ENCODE peak calls at places on chromosomes 13 and 19, in seven cellular contexts. H is right lobe of liver, B is aorta, I is heart left ventricle, U is adrenal gland, X is colonic mucosa, Z is psoas muscle. T is an unnamed sample.

GRCh38 chr13:37175996-37176395 is 70.5 kb upstream of the CSNK1A1L start:
- DNase-seq in H (no peak), B (no peak), I (no peak), U (no peak), X (no peak), Z (no peak), T (no peak)

GRCh38 chr13:110772091-110772984 is 58.8 kb downstream of the ING1 start:
- DNase-seq in H (no peak), B (no peak), I (no peak), U (no peak), X (no peak), Z (no peak), T (no peak)

GRCh38 chr13:44346534-44346933 is 27.1 kb upstream of the SERP2 start:
- DNase-seq in H (no peak), B (no peak), I (no peak), U (no peak), X (no peak), Z (no peak), T (no peak)

GRCh38 chr19:28394705-28395104 is 818.2 kb downstream of the UQCRFS1 start:
- DNase-seq in H (no peak), B (no peak), I (no peak), U (no peak), X (no peak), Z (no peak), T (no peak)

GRCh38 chr19:18251587-18252369 is 22.5 kb downstream of the IQCN start:
- DNase-seq in H (peak; percentile 69), B (peak; percentile 76), I (peak; percentile 65), U (peak; percentile 89), X (peak; percentile 85), Z (peak; percentile 81), T (peak; percentile 57)

GRCh38 chr13:24221007-24221406 is 60.5 kb downstream of the SPATA13 start:
- DNase-seq in H (no peak), B (no peak), I (no peak), U (no peak), X (no peak), Z (no peak), T (no peak)

GRCh38 chr19:16076958-16077611 is 790 bp downstream of the TPM4 start:
- DNase-seq in H (no peak), B (peak; percentile 83), I (peak; percentile 71), U (no peak), X (peak; percentile 78), Z (peak; percentile 67), T (no peak)

GRCh38 chr13:63944896-63945295 is 2529.2 kb upstream of the PCDH20 start:
- DNase-seq in H (no peak), B (no peak), I (no peak), U (no peak), X (no peak), Z (no peak), T (no peak)

GRCh38 chr13:42733046-42733445 is 48.3 kb upstream of the FAM216B start:
- DNase-seq in H (no peak), B (no peak), I (no peak), U (no peak), X (no peak), Z (no peak), T (no peak)

GRCh38 chr19:50357178-50358100 is 8.0 kb downstream of the NAPSA start:
- DNase-seq in H (peak; percentile 84), B (peak; percentile 86), I (peak; percentile 65), U (peak; percentile 91), X (peak; percentile 79), Z (peak; percentile 84), T (peak; percentile 62)

GRCh38 chr13:113730831-113731191 is 28.2 kb upstream of the TMEM255B start:
- DNase-seq in H (no peak), B (peak; percentile 26), I (no peak), U (no peak), X (no peak), Z (no peak), T (no peak)

GRCh38 chr19:23561341-23561740 is 125.7 kb downstream of the ZNF675 start:
- DNase-seq in H (no peak), B (no peak), I (no peak), U (no peak), X (no peak), Z (no peak), T (no peak)

GRCh38 chr13:44438234-44438579 is 64.6 kb downstream of the SERP2 start:
- DNase-seq in H (no peak), B (no peak), I (no peak), U (no peak), X (no peak), Z (no peak), T (no peak)

GRCh38 chr13:25085125-25085742 is 10.7 kb upstream of the PABPC3 start:
- DNase-seq in H (no peak), B (no peak), I (no peak), U (no peak), X (peak; percentile 32), Z (no peak), T (peak; percentile 16)

GRCh38 chr13:24038846-24039330 is 121.6 kb upstream of the SPATA13 start:
- DNase-seq in H (no peak), B (no peak), I (no peak), U (no peak), X (no peak), Z (no peak), T (peak; percentile 47)

GRCh38 chr19:32266453-32266852 is 79.0 kb upstream of the ZNF507 start:
- DNase-seq in H (no peak), B (no peak), I (no peak), U (no peak), X (no peak), Z (no peak), T (no peak)

GRCh38 chr13:37701306-37701705 is 102.7 kb upstream of the POSTN start:
- DNase-seq in H (no peak), B (no peak), I (no peak), U (no peak), X (no peak), Z (no peak), T (no peak)

GRCh38 chr13:110507678-110508381 is 53.7 kb downstream of the RAB20 start:
- DNase-seq in H (peak; percentile 91), B (no peak), I (peak; percentile 46), U (no peak), X (peak; percentile 87), Z (peak; percentile 67), T (no peak)

GRCh38 chr13:69331245-69331644 is 776.4 kb upstream of the ATXN8OS start:
- DNase-seq in H (no peak), B (no peak), I (no peak), U (no peak), X (no peak), Z (no peak), T (no peak)

GRCh38 chr13:100550433-100550832 is 38.2 kb downstream of the GGACT start:
- DNase-seq in H (no peak), B (no peak), I (peak; percentile 25), U (peak; percentile 62), X (peak; percentile 30), Z (peak; percentile 64), T (no peak)

GRCh38 chr19:34316741-34317241 is 48.2 kb upstream of the GPI start:
- DNase-seq in H (no peak), B (no peak), I (no peak), U (peak; percentile 61), X (no peak), Z (no peak), T (no peak)

GRCh38 chr13:33927315-33927714 is 109.4 kb downstream of the RFC3 start:
- DNase-seq in H (no peak), B (no peak), I (no peak), U (no peak), X (no peak), Z (no peak), T (no peak)

GRCh38 chr13:94702181-94703041 is 9.9 kb downstream of the SOX21 start:
- DNase-seq in H (no peak), B (no peak), I (no peak), U (no peak), X (no peak), Z (no peak), T (no peak)

GRCh38 chr13:38686635-38687245 is at the start of gene FREM2:
- DNase-seq in H (no peak), B (no peak), I (no peak), U (peak; percentile 64), X (peak; percentile 79), Z (peak; percentile 66), T (peak; percentile 46)

GRCh38 chr19:45767881-45768643 is 990 bp downstream of the SIX5 start:
- DNase-seq in H (peak; percentile 84), B (peak; percentile 79), I (peak; percentile 71), U (peak; percentile 81), X (peak; percentile 67), Z (peak; percentile 88), T (peak; percentile 73)

GRCh38 chr13:28541966-28542365 is 47.0 kb upstream of the FLT1 start:
- DNase-seq in H (no peak), B (no peak), I (no peak), U (no peak), X (no peak), Z (no peak), T (no peak)

GRCh38 chr19:39390460-39390758 is 497 bp downstream of the PAF1 start:
- DNase-seq in H (no peak), B (no peak), I (no peak), U (peak; percentile 90), X (peak; percentile 77), Z (no peak), T (peak; percentile 75)

GRCh38 chr19:13060964-13061927 is 41.4 kb downstream of the LYL1 start:
- DNase-seq in H (peak; percentile 85), B (peak; percentile 92), I (peak; percentile 85), U (peak; percentile 89), X (peak; percentile 92), Z (peak; percentile 93), T (peak; percentile 81)
- H3K4me1 ChIP-seq in H (peaks cover 22% of the 10 kb centered on the region), B (peaks cover 6% of the 10 kb centered on the region), I (peaks cover 94% of the 10 kb centered on the region), U (peaks cover 29% of the 10 kb centered on the region), X (peaks cover 17% of the 10 kb centered on the region), Z (peaks cover 98% of the 10 kb centered on the region), T (peaks cover 66% of the 10 kb centered on the region)

GRCh38 chr13:20686863-20687579 is 16.5 kb upstream of the IL17D start:
- DNase-seq in H (no peak), B (no peak), I (no peak), U (no peak), X (no peak), Z (no peak), T (no peak)
- H3K4me1 ChIP-seq in H (no peaks in the 10 kb centered on the region), B (no peaks in the 10 kb centered on the region), I (no peaks in the 10 kb centered on the region), U (no peaks in the 10 kb centered on the region), X (no peaks in the 10 kb centered on the region), Z (no peaks in the 10 kb centered on the region), T (no peaks in the 10 kb centered on the region)

GRCh38 chr13:21672811-21673591 is 2.1 kb downstream of the FGF9 start:
- DNase-seq in H (no peak), B (no peak), I (no peak), U (no peak), X (peak; percentile 31), Z (no peak), T (no peak)
- H3K4me1 ChIP-seq in H (peaks cover 52% of the 10 kb centered on the region), B (no peaks in the 10 kb centered on the region), I (peaks cover 3% of the 10 kb centered on the region), U (peaks cover 41% of the 10 kb centered on the region), X (peaks cover 27% of the 10 kb centered on the region), Z (peaks cover 17% of the 10 kb centered on the region), T (no peaks in the 10 kb centered on the region)

DNA sequence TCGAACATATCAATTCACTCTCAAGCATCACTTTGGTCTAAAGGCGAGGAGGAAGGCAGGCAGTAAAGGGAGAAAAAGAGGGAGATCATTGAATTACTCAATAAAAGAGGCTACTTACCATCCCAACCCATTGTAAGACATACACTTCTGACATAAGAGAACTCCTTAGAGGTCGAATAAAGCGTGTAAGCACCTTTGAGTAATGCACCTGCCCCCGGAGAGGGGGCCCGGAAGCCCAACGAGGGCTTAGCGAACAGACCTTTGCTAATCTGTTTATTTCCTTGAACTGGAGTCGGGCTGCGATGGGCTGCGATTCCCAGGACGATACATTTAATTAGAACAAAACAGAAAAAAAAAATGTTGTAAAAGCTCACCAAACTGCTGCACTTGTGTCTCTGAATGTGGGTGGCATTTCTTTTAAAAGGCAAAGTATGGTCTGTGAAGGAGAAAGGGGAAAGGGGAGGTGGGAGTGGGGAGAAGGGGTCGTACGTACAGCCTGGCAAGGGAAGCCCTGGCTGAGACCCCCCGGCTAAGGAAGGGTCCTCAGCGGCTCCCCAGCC is 3.0 kb downstream of the ZC3H4 start:
- DNase-seq in H (no peak), B (no peak), I (no peak), U (no peak), X (peak; percentile 50), Z (peak; percentile 50), T (no peak)
- H3K4me1 ChIP-seq in H (peaks cover 47% of the 10 kb centered on the region), B (peaks cover 3% of the 10 kb centered on the region), I (peaks cover 28% of the 10 kb centered on the region), U (peaks cover 43% of the 10 kb centered on the region), X (peaks cover 21% of the 10 kb centered on the region), Z (peaks cover 49% of the 10 kb centered on the region), T (peaks cover 2% of the 10 kb centered on the region)